ENCODE peak calls at places on chromosomes 12 and 14, in nine cellular contexts. C, X, E, Y, U, O, W, V and Q are unnamed samples.

GRCh38 chr14:21106506-21107359 is 5.9 kb downstream of the TMEM253 start:
- DNase-seq in O (peak), C (no peak), X (peak), V (peak), E (peak), Y (peak), U (peak), W (peak), Q (peak)

GRCh38 chr12:132132609-132133430 is 11.3 kb downstream of the DDX51 start:
- DNase-seq in O (no peak), E (no peak), U (no peak), V (no peak), X (no peak), C (no peak), W (no peak), Y (no peak), Q (no peak)

GRCh38 chr14:92759300-92759678 is 10.9 kb upstream of the LGMN start:
- DNase-seq in C (no peak), O (no peak), V (peak), Y (no peak), W (no peak), X (no peak), U (no peak), E (no peak), Q (no peak)

GRCh38 chr12:23525450-23526072 is 423.9 kb downstream of the SOX5 start:
- DNase-seq in X (no peak), U (no peak), Y (no peak), W (no peak), E (no peak), V (peak), C (no peak), O (no peak), Q (no peak)

GRCh38 chr12:124527861-124528561 is 39.4 kb downstream of the NCOR2 start:
- DNase-seq in O (no peak), Y (no peak), W (no peak), X (no peak), C (no peak), V (peak), E (no peak), U (no peak), Q (no peak)

GRCh38 chr14:58560208-58560607 is 77.6 kb upstream of the DACT1 start:
- DNase-seq in E (no peak), U (no peak), O (no peak), W (no peak), X (no peak), V (peak), Y (no peak), C (no peak), Q (no peak)

GRCh38 chr12:70365648-70366518 is at the start of gene KCNMB4:
- DNase-seq in U (peak), O (peak), C (peak), X (peak), E (no peak), W (peak), Y (peak), V (peak), Q (peak)

GRCh38 chr12:113381237-113381636 is 22.4 kb downstream of the SDS start:
- DNase-seq in E (no peak), O (no peak), W (no peak), Y (no peak), V (no peak), X (no peak), U (no peak), C (no peak), Q (no peak)

GRCh38 chr12:124352839-124353238 is 57.9 kb downstream of the RFLNA start:
- DNase-seq in U (no peak), V (peak), E (peak), X (no peak), O (no peak), C (no peak), Y (no peak), W (no peak), Q (no peak)

GRCh38 chr12:116015525-116015924 is 262.0 kb downstream of the MED13L start:
- DNase-seq in O (no peak), U (no peak), C (no peak), W (no peak), V (peak), E (no peak), Y (no peak), X (no peak), Q (no peak)

GRCh38 chr14:103527408-103528157 is 1.4 kb upstream of the TRMT61A start:
- DNase-seq in O (no peak), C (peak), W (no peak), X (peak), E (no peak), U (no peak), V (peak), Y (no peak), Q (no peak)

GRCh38 chr12:87086118-87086891 is 830.1 kb upstream of the MGAT4C start:
- DNase-seq in U (no peak), O (no peak), V (peak), X (no peak), E (no peak), C (no peak), Y (no peak), W (no peak), Q (no peak)

GRCh38 chr14:96246535-96246839 is 9.5 kb upstream of the BDKRB1 start:
- DNase-seq in O (no peak), C (no peak), Y (no peak), V (peak), X (no peak), W (no peak), E (no peak), U (no peak), Q (no peak)

GRCh38 chr12:131829795-131830334 is 1.7 kb downstream of the MMP17 start:
- DNase-seq in V (no peak), U (no peak), C (no peak), Y (no peak), W (no peak), E (no peak), O (no peak), X (no peak), Q (no peak)

GRCh38 chr12:43352001-43352400 is 200.0 kb downstream of the ADAMTS20 start:
- DNase-seq in U (no peak), V (no peak), E (no peak), W (no peak), X (no peak), O (no peak), Y (no peak), C (no peak), Q (no peak)

GRCh38 chr14:91299483-91300115 is 55.1 kb upstream of the GPR68 start:
- DNase-seq in O (no peak), V (no peak), W (no peak), E (no peak), X (no peak), C (no peak), Y (no peak), U (no peak), Q (no peak)

GRCh38 chr12:93571854-93572711 is at the start of gene SOCS2:
- DNase-seq in V (peak), U (peak), Y (no peak), C (peak), O (peak), E (no peak), W (no peak), X (no peak), Q (no peak)

GRCh38 chr12:6871052-6871957 is 1.8 kb downstream of the SPSB2 start:
- DNase-seq in C (no peak), E (no peak), U (no peak), X (no peak), O (no peak), V (peak), W (no peak), Y (no peak), Q (no peak)

GRCh38 chr12:65155784-65156183 is 13.6 kb upstream of the LEMD3 start:
- DNase-seq in W (no peak), X (no peak), O (no peak), Y (no peak), U (no peak), E (no peak), V (no peak), C (peak), Q (no peak)

GRCh38 chr12:113329022-113329790 is 5.7 kb downstream of the SLC8B1 start:
- DNase-seq in O (no peak), U (no peak), C (no peak), X (no peak), E (no peak), V (peak), Y (no peak), W (no peak), Q (no peak)

GRCh38 chr12:76927170-76927784 is 48.5 kb upstream of the CSRP2 start:
- DNase-seq in Y (no peak), C (no peak), X (no peak), V (peak), O (no peak), E (no peak), U (peak), W (no peak), Q (no peak)

GRCh38 chr12:29426516-29426915 is 45.5 kb upstream of the ERGIC2 start:
- DNase-seq in Y (no peak), W (no peak), E (no peak), O (no peak), X (no peak), U (no peak), V (peak), C (no peak), Q (no peak)

GRCh38 chr14:66140213-66140918 is 345.8 kb upstream of the CCDC196 start:
- DNase-seq in V (no peak), E (no peak), W (no peak), C (peak), U (no peak), O (no peak), Y (no peak), X (no peak), Q (no peak)

GRCh38 chr14:48584031-48584430 is 908.6 kb upstream of the MDGA2 start:
- DNase-seq in O (no peak), W (no peak), C (no peak), X (no peak), V (peak), Y (no peak), E (no peak), U (no peak), Q (no peak)

GRCh38 chr12:15856097-15856982 is 25.8 kb upstream of the STRAP start:
- DNase-seq in C (peak), Y (peak), U (peak), O (peak), X (no peak), E (peak), W (peak), V (peak), Q (peak)

GRCh38 chr12:104288635-104289258 is 14.8 kb upstream of the EID3 start:
- DNase-seq in X (peak), E (peak), C (peak), V (peak), W (peak), O (peak), U (peak), Y (peak), Q (peak)

GRCh38 chr14:24095196-24096068 is 1.3 kb downstream of the PCK2 start:
- DNase-seq in W (no peak), C (peak), E (no peak), X (peak), Y (no peak), O (no peak), V (peak), U (no peak), Q (peak)

GRCh38 chr12:53236443-53237111 is 4.6 kb upstream of the RARG start:
- DNase-seq in O (peak), V (no peak), E (no peak), W (peak), Y (no peak), C (no peak), X (no peak), U (peak), Q (peak)

GRCh38 chr12:59182191-59182590 is 261.9 kb upstream of the LRIG3 start:
- DNase-seq in U (no peak), E (no peak), Y (no peak), W (no peak), X (no peak), O (no peak), C (no peak), V (peak), Q (no peak)

GRCh38 chr14:36767603-36768281 is 106.1 kb downstream of the PAX9 start:
- DNase-seq in X (no peak), V (no peak), C (no peak), Y (no peak), W (no peak), O (no peak), U (no peak), E (no peak), Q (no peak)

GRCh38 chr12:105427883-105428282 is 97.4 kb downstream of the C12orf75 start:
- DNase-seq in W (no peak), Y (no peak), U (no peak), X (no peak), O (no peak), V (peak), E (no peak), C (no peak), Q (no peak)

GRCh38 chr14:49594347-49595089 is 4.2 kb upstream of the LRR1 start:
- DNase-seq in O (no peak), W (no peak), V (peak), Y (no peak), C (no peak), X (peak), E (no peak), U (no peak), Q (no peak)

GRCh38 chr14:34081126-34081575 is 130.3 kb upstream of the EGLN3 start:
- DNase-seq in Y (no peak), V (no peak), U (no peak), X (no peak), C (no peak), W (no peak), E (no peak), O (no peak), Q (no peak)

GRCh38 chr14:104678901-104679705 is 10.3 kb upstream of the INF2 start:
- DNase-seq in W (no peak), X (no peak), V (no peak), O (no peak), C (no peak), E (no peak), U (no peak), Y (no peak), Q (no peak)

GRCh38 chr12:121637231-121637914 is 11.0 kb downstream of the ORAI1 start:
- DNase-seq in W (peak), U (peak), O (peak), Y (no peak), E (no peak), X (peak), V (no peak), C (peak), Q (peak)